ENCODE peak calls at places on chromosome 14, in five cellular contexts. One of them, this sample, is unnamed.

GRCh38 chr14:55974046-55974582 is 144.1 kb upstream of the PELI2 start:
- DNase-seq in choroid plexus epithelial cell: no peak
- DNase-seq in PC-9: no peak
- DNase-seq in A549: no peak
- DNase-seq in GM06990: no peak
- DNase-seq in this sample: no peak

GRCh38 chr14:94011795-94012194 is 14.3 kb upstream of the OTUB2 start:
- DNase-seq in GM06990: no peak
- DNase-seq in PC-9: no peak
- DNase-seq in choroid plexus epithelial cell: no peak
- DNase-seq in A549: no peak
- DNase-seq in this sample: peak; percentile 65

GRCh38 chr14:24634158-24634557 is at the start of gene GZMB:
- DNase-seq in PC-9: no peak
- DNase-seq in choroid plexus epithelial cell: no peak
- DNase-seq in A549: no peak
- DNase-seq in GM06990: no peak
- DNase-seq in this sample: peak; percentile 37

GRCh38 chr14:77303417-77304156 is 17.1 kb downstream of the POMT2 start:
- DNase-seq in choroid plexus epithelial cell: peak; percentile 97
- DNase-seq in A549: peak; percentile 93
- DNase-seq in PC-9: peak; percentile 75
- DNase-seq in GM06990: no peak
- DNase-seq in this sample: peak; percentile 16

GRCh38 chr14:69316449-69317391 is 56.8 kb downstream of the GALNT16 start:
- DNase-seq in choroid plexus epithelial cell: peak; percentile 97
- DNase-seq in GM06990: no peak
- DNase-seq in A549: peak; percentile 85
- DNase-seq in PC-9: peak; percentile 58
- DNase-seq in this sample: no peak

GRCh38 chr14:91385227-91385626 is 32.4 kb downstream of the CCDC88C start:
- DNase-seq in choroid plexus epithelial cell: no peak
- DNase-seq in GM06990: no peak
- DNase-seq in PC-9: no peak
- DNase-seq in A549: no peak
- DNase-seq in this sample: no peak

GRCh38 chr14:57487771-57488170 is 5.9 kb downstream of the CCDC198 start:
- DNase-seq in GM06990: no peak
- DNase-seq in choroid plexus epithelial cell: peak; percentile 11
- DNase-seq in PC-9: no peak
- DNase-seq in A549: no peak
- DNase-seq in this sample: no peak

GRCh38 chr14:25150401-25150800 is 100.5 kb upstream of the STXBP6 start:
- DNase-seq in A549: no peak
- DNase-seq in PC-9: no peak
- DNase-seq in choroid plexus epithelial cell: peak; percentile 53
- DNase-seq in GM06990: no peak
- DNase-seq in this sample: no peak

GRCh38 chr14:33916663-33917565 is 34.0 kb downstream of the EGLN3 start:
- DNase-seq in PC-9: peak; percentile 22
- DNase-seq in GM06990: no peak
- DNase-seq in choroid plexus epithelial cell: peak; percentile 29
- DNase-seq in A549: peak; percentile 51
- DNase-seq in this sample: no peak

GRCh38 chr14:24172871-24173281 is 996 bp downstream of the REC8 start:
- DNase-seq in choroid plexus epithelial cell: no peak
- DNase-seq in GM06990: no peak
- DNase-seq in PC-9: no peak
- DNase-seq in A549: no peak
- DNase-seq in this sample: no peak

GRCh38 chr14:87491816-87492215 is 501.2 kb downstream of the GALC start:
- DNase-seq in PC-9: no peak
- DNase-seq in GM06990: no peak
- DNase-seq in choroid plexus epithelial cell: no peak
- DNase-seq in A549: no peak
- DNase-seq in this sample: no peak

GRCh38 chr14:26008290-26008689 is 589.5 kb downstream of the NOVA1 start:
- DNase-seq in PC-9: no peak
- DNase-seq in choroid plexus epithelial cell: peak; percentile 45
- DNase-seq in GM06990: no peak
- DNase-seq in A549: peak; percentile 12
- DNase-seq in this sample: no peak

GRCh38 chr14:47966411-47966810 is 291.0 kb upstream of the MDGA2 start:
- DNase-seq in choroid plexus epithelial cell: no peak
- DNase-seq in PC-9: no peak
- DNase-seq in GM06990: no peak
- DNase-seq in A549: no peak
- DNase-seq in this sample: no peak

GRCh38 chr14:93686313-93686712 is 102.0 kb downstream of the PRIMA1 start:
- DNase-seq in PC-9: no peak
- DNase-seq in GM06990: no peak
- DNase-seq in A549: no peak
- DNase-seq in choroid plexus epithelial cell: no peak
- DNase-seq in this sample: no peak

GRCh38 chr14:44979740-44980346 is 17.9 kb downstream of the TOGARAM1 start:
- DNase-seq in choroid plexus epithelial cell: peak; percentile 53
- DNase-seq in GM06990: no peak
- DNase-seq in PC-9: no peak
- DNase-seq in A549: no peak
- DNase-seq in this sample: no peak

GRCh38 chr14:63205281-63205575 is 985 bp downstream of the RHOJ start:
- DNase-seq in A549: no peak
- DNase-seq in GM06990: no peak
- DNase-seq in choroid plexus epithelial cell: peak; percentile 20
- DNase-seq in PC-9: no peak
- DNase-seq in this sample: no peak

GRCh38 chr14:75198291-75198933 is 22.0 kb upstream of the TMED10 start:
- DNase-seq in choroid plexus epithelial cell: peak; percentile 79
- DNase-seq in GM06990: no peak
- DNase-seq in A549: no peak
- DNase-seq in PC-9: no peak
- DNase-seq in this sample: no peak

GRCh38 chr14:94571395-94571794 is 9.8 kb upstream of the SERPINA5 start:
- DNase-seq in choroid plexus epithelial cell: peak; percentile 17
- DNase-seq in GM06990: no peak
- DNase-seq in PC-9: no peak
- DNase-seq in A549: no peak
- DNase-seq in this sample: no peak

GRCh38 chr14:93972618-93973205 is 3.7 kb downstream of the ASB2 start:
- DNase-seq in choroid plexus epithelial cell: no peak
- DNase-seq in GM06990: no peak
- DNase-seq in A549: no peak
- DNase-seq in PC-9: no peak
- DNase-seq in this sample: no peak

GRCh38 chr14:75422169-75422568 is 5.7 kb upstream of the JDP2 start:
- DNase-seq in A549: peak; percentile 74
- DNase-seq in choroid plexus epithelial cell: peak; percentile 48
- DNase-seq in PC-9: no peak
- DNase-seq in GM06990: no peak
- DNase-seq in this sample: no peak

GRCh38 chr14:91021115-91021514 is 39.3 kb downstream of the RPS6KA5 start:
- DNase-seq in A549: no peak
- DNase-seq in choroid plexus epithelial cell: no peak
- DNase-seq in PC-9: no peak
- DNase-seq in GM06990: no peak
- DNase-seq in this sample: no peak

GRCh38 chr14:97277711-97278110 is 480.5 kb downstream of the VRK1 start:
- DNase-seq in A549: no peak
- DNase-seq in GM06990: no peak
- DNase-seq in choroid plexus epithelial cell: no peak
- DNase-seq in PC-9: no peak
- DNase-seq in this sample: no peak

GRCh38 chr14:88481089-88481488 is 73.7 kb downstream of the PTPN21 start:
- DNase-seq in GM06990: no peak
- DNase-seq in A549: no peak
- DNase-seq in PC-9: no peak
- DNase-seq in choroid plexus epithelial cell: no peak
- DNase-seq in this sample: no peak

GRCh38 chr14:53929871-53930685 is 26.5 kb downstream of the BMP4 start:
- DNase-seq in GM06990: no peak
- DNase-seq in PC-9: peak; percentile 38
- DNase-seq in choroid plexus epithelial cell: no peak
- DNase-seq in A549: peak; percentile 28
- DNase-seq in this sample: peak; percentile 55

GRCh38 chr14:104139460-104140212 is 1.2 kb downstream of the KIF26A start:
- DNase-seq in PC-9: no peak
- DNase-seq in A549: no peak
- DNase-seq in GM06990: no peak
- DNase-seq in choroid plexus epithelial cell: no peak
- DNase-seq in this sample: no peak

GRCh38 chr14:22159049-22159448 is 430.0 kb downstream of the DAD1 start:
- DNase-seq in PC-9: peak; percentile 74
- DNase-seq in A549: no peak
- DNase-seq in GM06990: no peak
- DNase-seq in choroid plexus epithelial cell: no peak
- DNase-seq in this sample: no peak

GRCh38 chr14:22163051-22163450 is 426.0 kb downstream of the DAD1 start:
- DNase-seq in GM06990: no peak
- DNase-seq in A549: no peak
- DNase-seq in choroid plexus epithelial cell: peak; percentile 58
- DNase-seq in PC-9: no peak
- DNase-seq in this sample: peak; percentile 10

GRCh38 chr14:22159968-22160367 is 429.1 kb downstream of the DAD1 start:
- DNase-seq in GM06990: no peak
- DNase-seq in PC-9: no peak
- DNase-seq in choroid plexus epithelial cell: no peak
- DNase-seq in A549: no peak
- DNase-seq in this sample: no peak

GRCh38 chr14:22168092-22168955 is 420.7 kb downstream of the DAD1 start:
- DNase-seq in A549: no peak
- DNase-seq in GM06990: no peak
- DNase-seq in choroid plexus epithelial cell: peak; percentile 65
- DNase-seq in PC-9: no peak
- DNase-seq in this sample: no peak

GRCh38 chr14:22164616-22165015 is 424.4 kb downstream of the DAD1 start:
- DNase-seq in A549: no peak
- DNase-seq in PC-9: peak; percentile 41
- DNase-seq in GM06990: no peak
- DNase-seq in choroid plexus epithelial cell: peak; percentile 11
- DNase-seq in this sample: no peak
- TF ChIP-seq CTCF in A549: no peak
- TF ChIP-seq CTCF in PC-9: no peak
- TF ChIP-seq CTCF in GM06990: no peak
- TF ChIP-seq CTCF in choroid plexus epithelial cell: no peak
- TF ChIP-seq CTCF in this sample: no peak

GRCh38 chr14:92657457-92658142 is 90.8 kb downstream of the LGMN start:
- DNase-seq in choroid plexus epithelial cell: no peak
- DNase-seq in A549: no peak
- DNase-seq in GM06990: no peak
- DNase-seq in PC-9: no peak
- DNase-seq in this sample: no peak

GRCh38 chr14:92656306-92656705 is 92.1 kb downstream of the LGMN start:
- DNase-seq in choroid plexus epithelial cell: no peak
- DNase-seq in GM06990: no peak
- DNase-seq in A549: no peak
- DNase-seq in PC-9: no peak
- DNase-seq in this sample: no peak

GRCh38 chr14:92659765-92660561 is 88.5 kb downstream of the LGMN start:
- DNase-seq in PC-9: no peak
- DNase-seq in GM06990: no peak
- DNase-seq in A549: no peak
- DNase-seq in choroid plexus epithelial cell: peak; percentile 68
- DNase-seq in this sample: peak; percentile 45

GRCh38 chr14:92655802-92656201 is 92.6 kb downstream of the LGMN start:
- DNase-seq in A549: no peak
- DNase-seq in PC-9: no peak
- DNase-seq in GM06990: no peak
- DNase-seq in choroid plexus epithelial cell: no peak
- DNase-seq in this sample: no peak

GRCh38 chr14:92658160-92658559 is 90.3 kb downstream of the LGMN start:
- DNase-seq in GM06990: no peak
- DNase-seq in A549: no peak
- DNase-seq in choroid plexus epithelial cell: no peak
- DNase-seq in PC-9: no peak
- DNase-seq in this sample: no peak
- H3K4me3 ChIP-seq in GM06990: no peak overlapping the region
- H3K4me3 ChIP-seq in A549: no peak overlapping the region
- H3K4me3 ChIP-seq in choroid plexus epithelial cell: no peak overlapping the region
- H3K4me3 ChIP-seq in PC-9: no peak overlapping the region
- H3K4me3 ChIP-seq in this sample: no peak overlapping the region

DNA sequence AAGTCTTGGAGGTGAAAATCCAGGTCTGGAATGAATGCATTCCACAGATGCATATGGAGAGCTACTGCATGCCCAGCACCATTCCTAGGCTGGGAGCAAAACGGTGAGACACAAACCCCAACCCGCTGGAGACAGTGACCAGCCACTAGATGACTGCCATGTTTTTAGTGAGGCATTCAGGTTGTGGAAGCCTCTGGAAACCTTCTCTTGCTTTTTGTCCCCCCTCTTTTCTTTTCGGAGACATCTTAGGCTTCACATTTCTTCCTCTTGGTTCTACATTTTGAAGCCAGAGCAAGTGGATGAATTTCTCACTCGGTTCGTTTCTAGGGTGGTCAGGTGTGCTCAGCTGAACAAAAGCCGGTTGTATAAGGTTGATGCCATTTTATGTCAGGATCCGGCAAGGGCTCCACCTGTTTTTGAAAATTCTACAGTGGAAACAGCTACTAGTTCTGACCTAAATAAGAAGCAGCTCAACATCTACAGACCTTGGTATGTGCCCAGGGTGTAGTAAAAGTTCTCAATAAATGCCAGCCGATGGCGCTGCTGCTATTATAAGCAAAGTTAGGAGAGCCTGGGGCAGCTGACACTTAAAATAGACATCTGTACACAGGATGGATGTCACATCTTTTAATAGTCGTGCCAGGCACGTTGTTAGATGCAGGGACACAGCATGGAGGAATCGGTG is 1.8 kb upstream of the ZNF839 start:
- DNase-seq in GM06990: no peak
- DNase-seq in PC-9: peak; percentile 37
- DNase-seq in A549: peak; percentile 68
- DNase-seq in choroid plexus epithelial cell: peak; percentile 46
- DNase-seq in this sample: peak; percentile 70
- TF ChIP-seq CTCF in GM06990: peak; percentile 13
- TF ChIP-seq CTCF in PC-9: peak; percentile 49
- TF ChIP-seq CTCF in A549: no peak
- TF ChIP-seq CTCF in choroid plexus epithelial cell: peak; percentile 14
- TF ChIP-seq CTCF in this sample: peak; percentile 16

DNA sequence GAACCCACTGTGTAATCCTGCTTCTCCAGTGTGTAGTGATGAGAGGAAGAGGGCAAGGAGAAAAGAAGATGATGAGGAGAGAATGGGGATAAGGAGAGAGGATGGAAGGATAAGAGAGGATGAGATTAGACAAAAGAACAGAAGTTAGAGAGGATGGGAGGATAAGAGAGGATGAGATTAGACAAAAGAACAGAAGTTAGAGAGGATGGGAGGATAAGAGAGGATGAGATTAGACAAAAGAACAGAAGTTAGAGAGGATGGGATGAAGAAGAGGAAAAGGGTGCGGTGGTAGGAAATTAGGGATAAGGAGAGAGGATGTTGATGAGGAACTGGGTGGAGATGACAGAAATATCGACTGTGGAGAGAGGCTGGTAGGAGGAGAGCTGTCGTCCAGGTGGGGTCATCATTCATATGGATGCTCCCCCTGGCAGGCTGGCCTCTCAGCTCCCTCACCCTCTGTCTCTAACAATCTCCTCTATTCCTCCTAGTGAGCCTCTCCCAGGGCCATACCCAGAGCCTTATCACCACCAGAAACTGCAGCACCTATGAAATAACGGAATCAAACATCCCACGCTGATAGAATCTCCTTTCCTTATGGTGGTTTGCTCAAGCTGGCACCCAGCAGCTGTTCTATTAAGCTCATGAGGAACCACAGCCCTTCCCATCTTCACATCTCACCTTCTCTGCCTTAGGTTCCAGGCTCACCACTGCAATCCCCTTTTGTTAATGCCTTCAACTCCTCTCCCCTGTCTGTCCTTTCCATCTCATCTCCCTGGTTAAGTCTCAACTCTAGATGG is 6.0 kb upstream of the CIROP start:
- DNase-seq in choroid plexus epithelial cell: no peak
- DNase-seq in A549: no peak
- DNase-seq in GM06990: no peak
- DNase-seq in PC-9: no peak
- DNase-seq in this sample: no peak
- H3K4me3 ChIP-seq in choroid plexus epithelial cell: no peak overlapping the region
- H3K4me3 ChIP-seq in A549: no peak overlapping the region
- H3K4me3 ChIP-seq in GM06990: no peak overlapping the region
- H3K4me3 ChIP-seq in PC-9: no peak overlapping the region
- H3K4me3 ChIP-seq in this sample: no peak overlapping the region